ENCODE peak calls at places on chromosomes 4 and X, in seven cellular contexts. V is GM23248; K is NCI-H1105; E is neural crest cell; S is NCI-H1417 treated with DMSO at 0.1 percent for 48 hours; I is stimulated activated CD4-positive, alpha-beta T cell treated with anti-CD3 and anti-CD28 coated beads, Interleukin-1b, Interleukin-23, amount 100 ng/mL, for 1 hour; W is caudate nucleus. J is an unnamed sample.

GRCh38 chr4:24675723-24676122 is 91.4 kb upstream of the DHX15 start:
- DNase-seq in E (no peak), W (no peak), I (no peak), K (no peak), V (no peak), S (no peak), J (no peak)

GRCh38 chr4:27148211-27148895 is 287.7 kb downstream of the STIM2 start:
- DNase-seq in K (no peak), E (no peak), I (no peak), V (peak), S (no peak), W (no peak), J (no peak)

GRCh38 chrX:73940893-73941470 is 363.0 kb upstream of the ZCCHC13 start:
- DNase-seq in E (no peak), S (no peak), I (no peak), K (no peak), V (no peak), W (no peak), J (no peak)

GRCh38 chr4:138977525-138977924 is 38.1 kb upstream of the NOCT start:
- DNase-seq in E (no peak), W (no peak), K (no peak), V (no peak), S (no peak), I (no peak), J (no peak)

GRCh38 chr4:13484749-13485345 is 707 bp upstream of the RAB28 start:
- DNase-seq in I (no peak), E (no peak), S (peak), W (no peak), K (no peak), V (peak), J (no peak)

GRCh38 chr4:158884280-158884679 is 115.5 kb downstream of the FNIP2 start:
- DNase-seq in I (no peak), K (no peak), E (no peak), W (no peak), S (no peak), V (no peak), J (no peak)

GRCh38 chr4:2393353-2394270 is 24.8 kb downstream of the ZFYVE28 start:
- DNase-seq in E (no peak), W (no peak), K (no peak), V (no peak), S (no peak), I (no peak), J (no peak)

GRCh38 chr4:182806259-182807252 is 110.6 kb downstream of the DCTD start:
- DNase-seq in I (peak), S (no peak), K (no peak), V (peak), W (peak), E (peak), J (peak)

GRCh38 chr4:120902925-120903324 is 19.6 kb downstream of the PRDM5 start:
- DNase-seq in E (no peak), W (no peak), V (no peak), S (no peak), K (no peak), I (no peak), J (no peak)

GRCh38 chr4:76449824-76450223 is 14.8 kb downstream of the SHROOM3 start:
- DNase-seq in V (peak), I (no peak), E (no peak), W (no peak), S (no peak), K (no peak), J (no peak)

GRCh38 chr4:182143822-182144620 is 99.2 kb upstream of the TENM3 start:
- DNase-seq in K (no peak), S (peak), I (no peak), V (peak), E (peak), W (peak), J (peak)

GRCh38 chrX:9467751-9468150 is 2.9 kb downstream of the TBL1X start:
- DNase-seq in I (no peak), S (no peak), W (no peak), K (no peak), E (no peak), V (no peak), J (no peak)

GRCh38 chrX:119391279-119391678 is 7.9 kb upstream of the SLC25A43 start:
- DNase-seq in S (no peak), I (no peak), V (peak), K (no peak), W (no peak), E (no peak), J (peak)

GRCh38 chrX:139798701-139799100 is 90.7 kb upstream of the MCF2 start:
- DNase-seq in E (no peak), V (no peak), S (no peak), I (no peak), W (no peak), K (no peak), J (no peak)

GRCh38 chr4:24651266-24651665 is 66.9 kb upstream of the DHX15 start:
- DNase-seq in E (no peak), I (no peak), W (peak), K (no peak), V (no peak), S (no peak), J (no peak)

GRCh38 chr4:113556382-113557134 is 205.0 kb downstream of the CAMK2D start:
- DNase-seq in V (no peak), K (no peak), E (no peak), I (no peak), W (no peak), S (no peak), J (no peak)

GRCh38 chr4:153115322-153116100 is 88.7 kb upstream of the TRIM2 start:
- DNase-seq in S (no peak), W (no peak), E (no peak), K (no peak), I (peak), V (peak), J (peak)

GRCh38 chr4:7630559-7631287 is 196.0 kb upstream of the PSAPL1 start:
- DNase-seq in I (no peak), W (peak), S (no peak), E (no peak), V (peak), K (peak), J (peak)

GRCh38 chr4:62003695-62004094 is 803.6 kb downstream of the ADGRL3 start:
- DNase-seq in W (no peak), K (no peak), I (no peak), E (no peak), V (no peak), S (no peak), J (no peak)